ENCODE peak calls at places on chromosome 2, in five cellular contexts. One of them, this sample, is unnamed.

GRCh38 chr2:239955989-239956817 is 68.9 kb downstream of the NDUFA10 start:
- DNase-seq in mesendoderm: no peak
- DNase-seq in IMR-90: no peak
- DNase-seq in neuronal stem cell: no peak
- DNase-seq in mesenchymal stem cell: no peak
- DNase-seq in this sample: no peak

GRCh38 chr2:23900927-23901322 is 26.0 kb downstream of the ATAD2B start:
- DNase-seq in mesenchymal stem cell: peak; percentile 90
- DNase-seq in IMR-90: peak; percentile 94
- DNase-seq in mesendoderm: no peak
- DNase-seq in neuronal stem cell: no peak
- DNase-seq in this sample: no peak

GRCh38 chr2:237165405-237166276 is 80.0 kb downstream of the COPS8 start:
- DNase-seq in IMR-90: peak; percentile 69
- DNase-seq in neuronal stem cell: no peak
- DNase-seq in mesenchymal stem cell: no peak
- DNase-seq in mesendoderm: peak; percentile 60
- DNase-seq in this sample: no peak

GRCh38 chr2:84906108-84906899 is 848 bp downstream of the TMSB10 start:
- DNase-seq in neuronal stem cell: no peak
- DNase-seq in mesenchymal stem cell: no peak
- DNase-seq in IMR-90: no peak
- DNase-seq in mesendoderm: no peak
- DNase-seq in this sample: no peak

GRCh38 chr2:172972005-172972619 is 103.5 kb upstream of the MAP3K20 start:
- DNase-seq in neuronal stem cell: peak; percentile 36
- DNase-seq in mesenchymal stem cell: peak; percentile 60
- DNase-seq in mesendoderm: peak; percentile 60
- DNase-seq in IMR-90: peak; percentile 48
- DNase-seq in this sample: peak; percentile 31

GRCh38 chr2:226758886-226759660 is 40.5 kb downstream of the IRS1 start:
- DNase-seq in IMR-90: peak; percentile 87
- DNase-seq in mesenchymal stem cell: peak; percentile 89
- DNase-seq in mesendoderm: no peak
- DNase-seq in neuronal stem cell: no peak
- DNase-seq in this sample: no peak

GRCh38 chr2:30655211-30655610 is 152.0 kb downstream of the CAPN13 start:
- DNase-seq in mesenchymal stem cell: peak; percentile 26
- DNase-seq in mesendoderm: no peak
- DNase-seq in neuronal stem cell: no peak
- DNase-seq in IMR-90: peak; percentile 43
- DNase-seq in this sample: no peak

GRCh38 chr2:98835831-98836385 is 100.1 kb downstream of the CRACDL start:
- DNase-seq in mesenchymal stem cell: no peak
- DNase-seq in neuronal stem cell: no peak
- DNase-seq in mesendoderm: no peak
- DNase-seq in IMR-90: no peak
- DNase-seq in this sample: peak; percentile 30

GRCh38 chr2:6535572-6535971 is 330.1 kb downstream of the CMPK2 start:
- DNase-seq in IMR-90: no peak
- DNase-seq in mesenchymal stem cell: no peak
- DNase-seq in neuronal stem cell: peak; percentile 30
- DNase-seq in mesendoderm: peak; percentile 52
- DNase-seq in this sample: no peak

GRCh38 chr2:201118957-201119848 is 3.2 kb downstream of the CFLAR start:
- DNase-seq in mesenchymal stem cell: peak; percentile 62
- DNase-seq in neuronal stem cell: no peak
- DNase-seq in mesendoderm: peak; percentile 62
- DNase-seq in IMR-90: peak; percentile 52
- DNase-seq in this sample: no peak

GRCh38 chr2:164701565-164701964 is 80.3 kb upstream of the GRB14 start:
- DNase-seq in IMR-90: no peak
- DNase-seq in neuronal stem cell: no peak
- DNase-seq in mesendoderm: no peak
- DNase-seq in mesenchymal stem cell: no peak
- DNase-seq in this sample: no peak

GRCh38 chr2:157497603-157498314 is 53.9 kb upstream of the CYTIP start:
- DNase-seq in mesendoderm: peak; percentile 55
- DNase-seq in mesenchymal stem cell: peak; percentile 32
- DNase-seq in neuronal stem cell: peak; percentile 6
- DNase-seq in IMR-90: peak; percentile 49
- DNase-seq in this sample: peak; percentile 78

GRCh38 chr2:196276421-196276820 is 105.0 kb upstream of the STK17B start:
- DNase-seq in IMR-90: no peak
- DNase-seq in neuronal stem cell: no peak
- DNase-seq in mesendoderm: no peak
- DNase-seq in mesenchymal stem cell: no peak
- DNase-seq in this sample: no peak

GRCh38 chr2:191836853-191837769 is 9.8 kb downstream of the CAVIN2 start:
- DNase-seq in mesenchymal stem cell: no peak
- DNase-seq in IMR-90: peak; percentile 57
- DNase-seq in mesendoderm: peak; percentile 60
- DNase-seq in neuronal stem cell: no peak
- DNase-seq in this sample: no peak

GRCh38 chr2:168397629-168398028 is 58.4 kb upstream of the CERS6 start:
- DNase-seq in IMR-90: no peak
- DNase-seq in mesenchymal stem cell: no peak
- DNase-seq in mesendoderm: no peak
- DNase-seq in neuronal stem cell: no peak
- DNase-seq in this sample: no peak

GRCh38 chr2:111139637-111140317 is 19.1 kb downstream of the BCL2L11 start:
- DNase-seq in neuronal stem cell: no peak
- DNase-seq in IMR-90: peak; percentile 29
- DNase-seq in mesenchymal stem cell: no peak
- DNase-seq in mesendoderm: no peak
- DNase-seq in this sample: no peak

GRCh38 chr2:207148025-207148424 is 17.7 kb downstream of the KLF7 start:
- DNase-seq in IMR-90: peak; percentile 63
- DNase-seq in mesendoderm: no peak
- DNase-seq in neuronal stem cell: no peak
- DNase-seq in mesenchymal stem cell: no peak
- DNase-seq in this sample: no peak

GRCh38 chr2:97751752-97752151 is 38.4 kb downstream of the ZAP70 start:
- DNase-seq in neuronal stem cell: no peak
- DNase-seq in IMR-90: peak; percentile 53
- DNase-seq in mesenchymal stem cell: peak; percentile 66
- DNase-seq in mesendoderm: peak; percentile 47
- DNase-seq in this sample: no peak

GRCh38 chr2:232000439-232000838 is 38.9 kb downstream of the DIS3L2 start:
- DNase-seq in mesenchymal stem cell: no peak
- DNase-seq in mesendoderm: no peak
- DNase-seq in IMR-90: no peak
- DNase-seq in neuronal stem cell: no peak
- DNase-seq in this sample: no peak

GRCh38 chr2:85868837-85869236 is 20.0 kb downstream of the ST3GAL5 start:
- DNase-seq in IMR-90: no peak
- DNase-seq in mesendoderm: no peak
- DNase-seq in mesenchymal stem cell: no peak
- DNase-seq in neuronal stem cell: no peak
- DNase-seq in this sample: peak; percentile 64

GRCh38 chr2:70978388-70979357 is at the start of gene ANKRD53:
- DNase-seq in IMR-90: no peak
- DNase-seq in mesenchymal stem cell: peak; percentile 57
- DNase-seq in neuronal stem cell: peak; percentile 51
- DNase-seq in mesendoderm: peak; percentile 58
- DNase-seq in this sample: peak; percentile 88

GRCh38 chr2:88600038-88600465 is 27.2 kb downstream of the EIF2AK3 start:
- DNase-seq in mesenchymal stem cell: peak; percentile 96
- DNase-seq in IMR-90: peak; percentile 99
- DNase-seq in mesendoderm: peak; percentile 99
- DNase-seq in neuronal stem cell: peak; percentile 35
- DNase-seq in this sample: peak; percentile 96

GRCh38 chr2:191274404-191274803 is 29.2 kb downstream of the MYO1B start:
- DNase-seq in mesenchymal stem cell: no peak
- DNase-seq in mesendoderm: no peak
- DNase-seq in IMR-90: no peak
- DNase-seq in neuronal stem cell: no peak
- DNase-seq in this sample: no peak

GRCh38 chr2:6917071-6917760 is at the start of gene RNF144A:
- DNase-seq in neuronal stem cell: peak; percentile 69
- DNase-seq in mesenchymal stem cell: peak; percentile 61
- DNase-seq in IMR-90: peak; percentile 12
- DNase-seq in mesendoderm: peak; percentile 66
- DNase-seq in this sample: peak; percentile 88

GRCh38 chr2:48365476-48365875 is 164.5 kb upstream of the STON1 start:
- DNase-seq in mesenchymal stem cell: no peak
- DNase-seq in neuronal stem cell: no peak
- DNase-seq in IMR-90: no peak
- DNase-seq in mesendoderm: no peak
- DNase-seq in this sample: peak; percentile 54

GRCh38 chr2:227592694-227593387 is 5.9 kb upstream of the SCYGR2 start:
- DNase-seq in neuronal stem cell: no peak
- DNase-seq in mesendoderm: no peak
- DNase-seq in IMR-90: no peak
- DNase-seq in mesenchymal stem cell: no peak
- DNase-seq in this sample: no peak

GRCh38 chr2:64283641-64284371 is 139.6 kb upstream of the PELI1 start:
- DNase-seq in IMR-90: no peak
- DNase-seq in mesenchymal stem cell: peak; percentile 80
- DNase-seq in mesendoderm: no peak
- DNase-seq in neuronal stem cell: no peak
- DNase-seq in this sample: peak; percentile 76

GRCh38 chr2:238573065-238573778 is 146.5 kb downstream of the ASB1 start:
- DNase-seq in IMR-90: no peak
- DNase-seq in neuronal stem cell: no peak
- DNase-seq in mesenchymal stem cell: no peak
- DNase-seq in mesendoderm: peak; percentile 62
- DNase-seq in this sample: peak; percentile 49

GRCh38 chr2:217904614-217904965 is 98.2 kb downstream of the TNS1 start:
- DNase-seq in mesendoderm: no peak
- DNase-seq in mesenchymal stem cell: no peak
- DNase-seq in neuronal stem cell: no peak
- DNase-seq in IMR-90: no peak
- DNase-seq in this sample: no peak

GRCh38 chr2:217903859-217904613 is 98.8 kb downstream of the TNS1 start:
- DNase-seq in mesenchymal stem cell: peak; percentile 28
- DNase-seq in IMR-90: peak; percentile 72
- DNase-seq in mesendoderm: no peak
- DNase-seq in neuronal stem cell: no peak
- DNase-seq in this sample: no peak

GRCh38 chr2:217901826-217902225 is 101.0 kb downstream of the TNS1 start:
- DNase-seq in neuronal stem cell: no peak
- DNase-seq in mesenchymal stem cell: peak; percentile 61
- DNase-seq in IMR-90: peak; percentile 92
- DNase-seq in mesendoderm: no peak
- DNase-seq in this sample: no peak

GRCh38 chr2:217902281-217903141 is 100.3 kb downstream of the TNS1 start:
- DNase-seq in neuronal stem cell: no peak
- DNase-seq in IMR-90: peak; percentile 88
- DNase-seq in mesendoderm: peak; percentile 52
- DNase-seq in mesenchymal stem cell: peak; percentile 68
- DNase-seq in this sample: peak; percentile 46

GRCh38 chr2:217903142-217903858 is 99.5 kb downstream of the TNS1 start:
- DNase-seq in mesenchymal stem cell: no peak
- DNase-seq in neuronal stem cell: no peak
- DNase-seq in IMR-90: no peak
- DNase-seq in mesendoderm: no peak
- DNase-seq in this sample: no peak
- H2AK5ac ChIP-seq in mesenchymal stem cell: peak overlapping the region; percentile 12
- H2AK5ac ChIP-seq in neuronal stem cell: no peak overlapping the region
- H2AK5ac ChIP-seq in IMR-90: peak overlapping the region; percentile 73
- H2AK5ac ChIP-seq in mesendoderm: no peak overlapping the region
- H2AK5ac ChIP-seq in this sample: no peak overlapping the region

GRCh38 chr2:215756351-215756731 is 257.0 kb downstream of the MREG start:
- DNase-seq in mesenchymal stem cell: no peak
- DNase-seq in mesendoderm: no peak
- DNase-seq in IMR-90: no peak
- DNase-seq in neuronal stem cell: no peak
- DNase-seq in this sample: no peak
- H3K9ac ChIP-seq in mesenchymal stem cell: no peak overlapping the region
- H3K9ac ChIP-seq in mesendoderm: no peak overlapping the region
- H3K9ac ChIP-seq in IMR-90: no peak overlapping the region
- H3K9ac ChIP-seq in neuronal stem cell: no peak overlapping the region
- H3K9ac ChIP-seq in this sample: no peak overlapping the region

GRCh38 chr2:218269900-218270720 is at the start of the genes AAMP and PNKD:
- DNase-seq in neuronal stem cell: peak; percentile 100
- DNase-seq in mesenchymal stem cell: peak; percentile 100
- DNase-seq in mesendoderm: peak; percentile 100
- DNase-seq in IMR-90: peak; percentile 99
- DNase-seq in this sample: peak; percentile 100
- H2BK5ac ChIP-seq in neuronal stem cell: no peak within 1 kb of the TSS
- H2BK5ac ChIP-seq in mesenchymal stem cell: no peak within 1 kb of the TSS
- H2BK5ac ChIP-seq in mesendoderm: peak within 1 kb of the TSS; percentile 25
- H2BK5ac ChIP-seq in IMR-90: peak within 1 kb of the TSS; percentile 30
- H2BK5ac ChIP-seq in this sample: peak within 1 kb of the TSS; percentile 63

GRCh38 chr2:140643761-140644187 is 1487.0 kb downstream of the LRP1B start:
- DNase-seq in mesendoderm: no peak
- DNase-seq in mesenchymal stem cell: peak; percentile 66
- DNase-seq in IMR-90: peak; percentile 53
- DNase-seq in neuronal stem cell: no peak
- DNase-seq in this sample: no peak
- H2AK5ac ChIP-seq in mesendoderm: no peak overlapping the region
- H2AK5ac ChIP-seq in mesenchymal stem cell: no peak overlapping the region
- H2AK5ac ChIP-seq in IMR-90: no peak overlapping the region
- H2AK5ac ChIP-seq in neuronal stem cell: no peak overlapping the region
- H2AK5ac ChIP-seq in this sample: no peak overlapping the region

DNA sequence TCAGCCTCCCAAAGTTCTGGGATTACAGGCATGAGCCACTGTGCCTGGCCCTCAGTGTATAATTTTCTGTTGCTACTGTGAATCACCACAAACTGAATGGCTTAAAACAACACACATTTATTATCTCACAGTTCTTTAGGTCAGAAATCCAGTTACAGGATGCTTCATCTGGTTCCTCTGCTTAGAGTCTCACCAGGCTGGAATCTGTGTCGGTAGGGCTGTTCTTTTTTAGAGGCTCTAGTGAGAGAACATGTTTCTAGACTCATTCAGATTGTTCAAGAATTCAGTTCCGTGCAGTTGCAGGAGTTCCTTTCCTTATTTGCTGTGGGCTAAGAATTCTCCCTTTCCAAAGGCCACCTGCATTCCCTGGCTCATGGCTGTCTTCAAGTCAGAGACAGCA is 22.2 kb downstream of the CCDC121 start:
- DNase-seq in mesenchymal stem cell: no peak
- DNase-seq in neuronal stem cell: no peak
- DNase-seq in IMR-90: peak; percentile 83
- DNase-seq in mesendoderm: no peak
- DNase-seq in this sample: peak; percentile 62
- H3K9ac ChIP-seq in mesenchymal stem cell: no peak overlapping the region
- H3K9ac ChIP-seq in neuronal stem cell: no peak overlapping the region
- H3K9ac ChIP-seq in IMR-90: no peak overlapping the region
- H3K9ac ChIP-seq in mesendoderm: no peak overlapping the region
- H3K9ac ChIP-seq in this sample: no peak overlapping the region

GRCh38 chr2:26462511-26463251 is 15.2 kb downstream of the OTOF start:
- DNase-seq in mesendoderm: peak; percentile 90
- DNase-seq in neuronal stem cell: peak; percentile 38
- DNase-seq in IMR-90: peak; percentile 58
- DNase-seq in mesenchymal stem cell: peak; percentile 48
- DNase-seq in this sample: peak; percentile 58
- H2BK5ac ChIP-seq in mesendoderm: peak overlapping the region; percentile 55
- H2BK5ac ChIP-seq in neuronal stem cell: peak overlapping the region; percentile 2
- H2BK5ac ChIP-seq in IMR-90: no peak overlapping the region
- H2BK5ac ChIP-seq in mesenchymal stem cell: no peak overlapping the region
- H2BK5ac ChIP-seq in this sample: no peak overlapping the region

DNA sequence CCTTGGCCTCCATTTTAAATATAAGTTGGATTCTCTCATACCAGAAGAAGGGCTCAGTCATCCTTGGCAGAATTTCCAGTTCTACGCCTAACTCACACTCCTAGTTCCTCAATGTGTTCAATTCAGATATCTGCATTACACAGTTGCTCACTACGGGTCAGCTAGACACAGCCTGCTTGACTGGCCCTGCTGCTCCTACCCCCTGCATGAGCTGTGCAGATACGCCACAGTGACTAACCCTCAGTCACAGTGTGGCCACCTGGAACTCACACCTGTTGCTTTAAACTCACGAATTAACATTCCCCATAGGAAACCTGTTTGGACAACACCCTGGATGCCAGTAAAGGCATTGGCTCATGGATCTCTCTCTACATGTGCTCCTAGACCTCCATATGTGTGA is 429.6 kb downstream of the NCKAP5 start:
- DNase-seq in neuronal stem cell: no peak
- DNase-seq in IMR-90: no peak
- DNase-seq in mesenchymal stem cell: no peak
- DNase-seq in mesendoderm: peak; percentile 3
- DNase-seq in this sample: peak; percentile 33
- H2AK5ac ChIP-seq in neuronal stem cell: no peak overlapping the region
- H2AK5ac ChIP-seq in IMR-90: peak overlapping the region; percentile 43
- H2AK5ac ChIP-seq in mesenchymal stem cell: peak overlapping the region; percentile 37
- H2AK5ac ChIP-seq in mesendoderm: no peak overlapping the region
- H2AK5ac ChIP-seq in this sample: no peak overlapping the region